ENCODE peak calls at places on chromosomes 1 and 21, in four cellular contexts. B is stomach, F is NCI-H748 treated with DMSO at 0.1 percent for 48 hours, V is H9. N is an unnamed sample.

GRCh38 chr1:171794085-171794484 is 12.6 kb downstream of the METTL13 start:
- DNase-seq in V (no peak), F (no peak), B (no peak), N (no peak)

GRCh38 chr21:30717105-30717504 is 1.5 kb downstream of the KRTAP21-3 start:
- DNase-seq in V (no peak), B (no peak), F (no peak), N (no peak)

GRCh38 chr21:44423312-44423821 is 31.9 kb upstream of the LRRC3 start:
- DNase-seq in B (no peak), F (no peak), V (peak), N (no peak)

GRCh38 chr1:14300991-14301703 is 297.3 kb upstream of the KAZN start:
- DNase-seq in V (no peak), B (peak), F (no peak), N (no peak)

GRCh38 chr1:175043824-175044223 is 20.6 kb upstream of the MRPS14 start:
- DNase-seq in V (no peak), F (no peak), B (no peak), N (no peak)

GRCh38 chr1:26019641-26020315 is 1.8 kb upstream of the EXTL1 start:
- DNase-seq in V (no peak), B (no peak), F (no peak), N (no peak)

GRCh38 chr1:38029081-38029681 is 16.6 kb downstream of the UTP11 start:
- DNase-seq in F (peak), B (no peak), V (peak), N (no peak)

GRCh38 chr1:246921481-246921880 is 10.3 kb downstream of the AHCTF1 start:
- DNase-seq in V (no peak), B (no peak), F (no peak), N (no peak)

GRCh38 chr1:232127190-232127589 is 500.6 kb downstream of the DISC1 start:
- DNase-seq in V (no peak), F (no peak), B (no peak), N (no peak)

GRCh38 chr1:80212958-80213357 is 1206.4 kb upstream of the ADGRL4 start:
- DNase-seq in V (no peak), B (no peak), F (no peak), N (no peak)

GRCh38 chr1:193013005-193013404 is 46.2 kb downstream of the UCHL5 start:
- DNase-seq in V (no peak), F (no peak), B (no peak), N (no peak)

GRCh38 chr1:86912501-86912900 is 1.4 kb downstream of the SELENOF start:
- DNase-seq in B (no peak), V (no peak), F (no peak), N (no peak)

GRCh38 chr1:5597991-5598823 is 394.0 kb downstream of the NPHP4 start:
- DNase-seq in V (peak), B (peak), F (no peak), N (no peak)

GRCh38 chr21:41197582-41197981 is 29.6 kb downstream of the BACE2 start:
- DNase-seq in F (no peak), V (no peak), B (no peak), N (no peak)

GRCh38 chr1:241391926-241392710 is 35.1 kb upstream of the RGS7 start:
- DNase-seq in F (peak), V (no peak), B (no peak), N (no peak)

GRCh38 chr1:110875216-110875731 is 2.3 kb downstream of the CD53 start:
- DNase-seq in V (no peak), B (peak), F (no peak), N (no peak)

GRCh38 chr1:145690587-145691558 is 16.3 kb downstream of the PDZK1 start:
- DNase-seq in V (no peak), B (no peak), F (no peak), N (no peak)

GRCh38 chr1:14479865-14480264 is 118.6 kb upstream of the KAZN start:
- DNase-seq in V (no peak), B (no peak), F (no peak), N (no peak)

GRCh38 chr1:241413386-241413785 is 56.4 kb upstream of the RGS7 start:
- DNase-seq in V (no peak), B (no peak), F (no peak), N (no peak)

N was measured in progenitor cell of endocrine pancreas.